ENCODE peak calls at places on chromosomes 12 and 14, in seven cellular contexts. R is GM12878, E is HCT116, F is SK-N-SH, U is K562, T is HepG2, X is H1. B is an unnamed sample.
A peak's percentile ranks its signal among the peaks of the same experiment; 100 is the strongest.

GRCh38 chr12:68094195-68094594 is 65.3 kb downstream of the IFNG start:
- DNase-seq in R (no peak), E (no peak), F (no peak), U (no peak), T (no peak), X (no peak), B (no peak)

GRCh38 chr12:121532503-121533390 is 48.1 kb downstream of the KDM2B start:
- DNase-seq in R (no peak), E (no peak), F (no peak), U (no peak), T (no peak), X (no peak), B (no peak)

GRCh38 chr12:105289114-105289904 is 41.2 kb upstream of the C12orf75 start:
- DNase-seq in R (no peak), E (no peak), F (no peak), U (no peak), T (peak; percentile 21), X (no peak), B (no peak)

GRCh38 chr14:69560826-69561225 is 13.8 kb downstream of the CCDC177 start:
- DNase-seq in R (no peak), E (no peak), F (no peak), U (no peak), T (no peak), X (no peak), B (no peak)

GRCh38 chr12:112868459-112869041 is 38.2 kb upstream of the OAS1 start:
- DNase-seq in R (no peak), E (no peak), F (no peak), U (no peak), T (peak; percentile 21), X (no peak), B (peak; percentile 86)

GRCh38 chr12:93704122-93704521 is 26.9 kb downstream of the CRADD start:
- DNase-seq in R (no peak), E (no peak), F (no peak), U (no peak), T (no peak), X (no peak), B (no peak)

GRCh38 chr12:131672941-131673330 is 38.0 kb upstream of the SFSWAP start:
- DNase-seq in R (no peak), E (no peak), F (no peak), U (no peak), T (no peak), X (no peak), B (no peak)

GRCh38 chr12:52871291-52871961 is 22.6 kb upstream of the KRT78 start:
- DNase-seq in R (no peak), E (no peak), F (no peak), U (no peak), T (no peak), X (no peak), B (no peak)

GRCh38 chr14:37056473-37056872 is 115.9 kb downstream of the SLC25A21 start:
- DNase-seq in R (no peak), E (no peak), F (no peak), U (no peak), T (no peak), X (peak; percentile 21), B (no peak)

GRCh38 chr12:94851396-94852025 is 152.0 kb downstream of the NDUFA12 start:
- DNase-seq in R (no peak), E (no peak), F (no peak), U (no peak), T (no peak), X (no peak), B (no peak)

GRCh38 chr12:89899651-89900050 is 191.0 kb upstream of the ATP2B1 start:
- DNase-seq in R (no peak), E (no peak), F (no peak), U (no peak), T (no peak), X (no peak), B (no peak)

GRCh38 chr14:79656086-79656485 is 555.2 kb downstream of the DIO2 start:
- DNase-seq in R (no peak), E (no peak), F (no peak), U (no peak), T (no peak), X (no peak), B (no peak)

GRCh38 chr14:99321955-99322730 is 50.1 kb upstream of the BCL11B start:
- DNase-seq in R (no peak), E (no peak), F (no peak), U (no peak), T (no peak), X (no peak), B (no peak)

GRCh38 chr12:6065872-6066217 is 58.6 kb downstream of the VWF start:
- DNase-seq in R (no peak), E (no peak), F (no peak), U (no peak), T (no peak), X (no peak), B (no peak)

GRCh38 chr14:61598980-61599379 is 96.3 kb upstream of the HIF1A start:
- DNase-seq in R (no peak), E (no peak), F (no peak), U (no peak), T (peak; percentile 50), X (no peak), B (no peak)

GRCh38 chr12:29148958-29149690 is at the start of gene FAR2:
- DNase-seq in R (no peak), E (no peak), F (peak; percentile 85), U (peak; percentile 70), T (no peak), X (no peak), B (peak; percentile 39)

GRCh38 chr14:24289649-24290283 is 9.8 kb downstream of the DHRS1 start:
- DNase-seq in R (no peak), E (no peak), F (no peak), U (no peak), T (no peak), X (no peak), B (no peak)

GRCh38 chr12:10363922-10364838 is 25.7 kb downstream of the KLRK1 start:
- DNase-seq in R (peak; percentile 84), E (no peak), F (no peak), U (peak; percentile 27), T (peak; percentile 18), X (no peak), B (peak; percentile 57)

DNA sequence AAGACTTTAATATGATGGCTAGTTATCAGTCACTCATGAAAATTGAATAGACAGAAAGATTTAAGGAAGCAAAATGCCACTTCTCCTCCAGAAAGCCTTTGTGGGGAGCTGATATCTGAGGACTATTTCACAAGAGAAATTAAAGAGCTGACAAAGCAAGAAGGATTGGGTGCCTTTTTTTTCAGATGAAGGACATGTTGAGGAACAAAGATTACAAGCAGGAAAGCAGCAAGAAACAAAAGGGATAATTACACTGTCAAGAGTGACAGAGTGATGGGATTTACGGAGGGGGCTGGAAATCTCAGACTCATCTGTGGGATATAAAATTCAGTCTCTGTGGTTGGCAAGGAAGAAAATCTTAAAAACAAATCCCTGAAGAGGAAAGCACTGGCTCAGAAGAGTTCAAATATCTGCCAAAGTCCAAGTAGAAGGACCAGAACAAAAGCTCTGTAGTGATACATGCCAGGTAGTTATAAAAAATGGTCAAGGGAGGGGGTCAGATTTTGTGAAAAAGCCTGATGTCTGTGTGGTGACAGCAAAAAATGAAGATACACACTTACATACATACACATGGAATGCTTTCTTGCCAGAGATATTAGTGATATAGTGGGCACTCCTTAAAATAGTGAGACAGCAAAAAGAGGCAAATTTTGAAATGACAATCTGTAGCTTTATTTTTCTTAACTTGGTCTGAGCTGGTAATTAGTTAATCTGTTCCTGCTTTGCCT is 63.0 kb downstream of the EPS8 start:
- DNase-seq in R (no peak), E (no peak), F (no peak), U (no peak), T (no peak), X (no peak), B (no peak)
- TF ChIP-seq JUND in R (no peak), E (no peak), F (no peak), U (no peak), T (no peak), X (no peak), B (no peak)

GRCh38 chr14:92794961-92795360 is 856 bp downstream of the GOLGA5 start:
- DNase-seq in R (no peak), E (no peak), F (no peak), U (no peak), T (no peak), X (no peak), B (no peak)
- TF ChIP-seq JUND in R (no peak), E (no peak), F (no peak), U (no peak), T (no peak), X (no peak), B (no peak)

GRCh38 chr14:34122081-34122480 is 171.2 kb upstream of the EGLN3 start:
- DNase-seq in R (no peak), E (no peak), F (no peak), U (no peak), T (no peak), X (no peak), B (no peak)

GRCh38 chr14:34119107-34119858 is 168.4 kb upstream of the EGLN3 start:
- DNase-seq in R (no peak), E (no peak), F (no peak), U (no peak), T (no peak), X (no peak), B (no peak)

GRCh38 chr14:34124585-34124984 is 173.7 kb upstream of the EGLN3 start:
- DNase-seq in R (no peak), E (no peak), F (no peak), U (no peak), T (no peak), X (no peak), B (no peak)

GRCh38 chr14:34122650-34123049 is 171.8 kb upstream of the EGLN3 start:
- DNase-seq in R (no peak), E (no peak), F (no peak), U (no peak), T (no peak), X (no peak), B (no peak)

GRCh38 chr14:34120185-34120977 is 169.5 kb upstream of the EGLN3 start:
- DNase-seq in R (no peak), E (no peak), F (no peak), U (no peak), T (no peak), X (no peak), B (peak; percentile 43)
- TF ChIP-seq JUND in R (no peak), E (no peak), F (no peak), U (no peak), T (no peak), X (no peak), B (no peak)

DNA sequence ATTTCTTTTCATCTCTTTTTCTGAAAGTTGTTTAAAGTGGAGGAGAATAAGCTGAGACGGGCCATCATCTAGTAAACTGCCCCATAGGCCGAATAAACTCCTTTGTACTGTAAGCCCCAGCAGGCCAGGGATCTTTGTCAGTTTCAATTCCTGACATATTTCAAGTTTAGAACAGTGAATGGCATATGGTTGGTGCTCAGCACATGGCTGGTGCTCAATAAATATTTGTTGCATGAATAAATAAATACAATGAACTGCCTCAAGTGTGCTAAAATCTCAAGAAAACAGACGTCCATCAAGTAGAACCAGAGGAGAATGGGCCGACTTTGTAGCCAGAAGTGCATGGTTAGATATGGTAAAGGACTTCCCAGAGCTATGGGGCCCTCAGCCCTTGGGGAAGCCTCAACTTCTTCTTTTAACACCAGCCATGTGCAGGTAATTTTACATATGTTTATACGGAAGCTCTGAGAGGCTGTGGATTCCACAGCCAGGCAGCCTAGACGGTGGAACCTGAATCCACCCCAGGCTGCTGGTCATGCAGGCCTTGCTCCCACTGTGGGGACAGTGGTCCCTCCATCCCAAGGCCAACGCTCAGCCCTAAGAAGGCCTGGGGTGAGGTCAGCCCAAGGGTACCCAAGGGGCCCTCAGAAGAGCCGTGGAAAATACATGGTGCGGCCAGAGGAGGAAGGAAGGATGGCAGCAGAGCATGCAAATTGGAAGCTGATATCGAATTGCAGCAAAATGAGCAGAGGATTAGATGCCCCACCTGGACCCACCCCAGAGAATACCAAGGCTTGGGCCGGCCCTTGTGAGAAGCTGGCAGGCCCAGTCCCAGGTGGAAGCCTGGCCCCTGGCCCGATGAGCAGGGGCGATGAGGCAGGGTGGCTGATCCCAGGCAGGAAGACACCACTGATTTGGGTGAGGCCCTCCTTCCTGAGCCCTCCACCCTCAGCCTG is 8.7 kb upstream of the AQP2 start:
- DNase-seq in R (no peak), E (no peak), F (no peak), U (no peak), T (no peak), X (no peak), B (no peak)
- TF ChIP-seq JUND in R (no peak), E (no peak), F (no peak), U (no peak), T (no peak), X (no peak), B (no peak)